ENCODE peak calls at places on chromosomes 11 and 22, in seven cellular contexts. P is DMS79; S is SK-MEL-5; M is activated T-cell treated with anti-CD3 and anti-CD28 coated beads, Interleukin-2, amount 50 U/mL, for 24 hours; L is lower lobe of right lung; W is cardiac muscle cell; A is activated CD8-positive, alpha-beta memory T cell treated with anti-CD3 and anti-CD28 coated beads for 1 hour. C is an unnamed sample.

GRCh38 chr11:9951714-9952275 is 287.9 kb downstream of the SWAP70 start:
- DNase-seq in P (no peak), S (no peak), M (no peak), L (no peak), W (no peak), A (no peak), C (no peak)

GRCh38 chr22:32336185-32336603 is 21.5 kb upstream of the RFPL3 start:
- DNase-seq in P (no peak), S (no peak), M (no peak), L (no peak), W (no peak), A (no peak), C (no peak)

GRCh38 chr11:210122-210802 is 2.8 kb downstream of the RIC8A start:
- DNase-seq in P (no peak), S (no peak), M (no peak), L (no peak), W (no peak), A (no peak), C (no peak)

GRCh38 chr11:72821221-72821919 is 7.2 kb downstream of the ATG16L2 start:
- DNase-seq in P (peak), S (no peak), M (no peak), L (no peak), W (no peak), A (no peak), C (peak)

GRCh38 chr11:88345408-88345807 is 7.9 kb upstream of the CTSC start:
- DNase-seq in P (no peak), S (no peak), M (no peak), L (no peak), W (no peak), A (no peak), C (no peak)

GRCh38 chr11:60455531-60456042 is at the start of gene MS4A1:
- DNase-seq in P (no peak), S (no peak), M (no peak), L (no peak), W (no peak), A (no peak), C (no peak)

GRCh38 chr22:49553076-49553475 is 274.6 kb downstream of the BRD1 start:
- DNase-seq in P (no peak), S (no peak), M (no peak), L (no peak), W (no peak), A (no peak), C (no peak)

GRCh38 chr11:78860720-78861422 is 286.2 kb upstream of the NARS2 start:
- DNase-seq in P (no peak), S (peak), M (no peak), L (no peak), W (peak), A (no peak), C (no peak)

GRCh38 chr11:119786431-119787073 is 57.6 kb upstream of the NECTIN1 start:
- DNase-seq in P (no peak), S (no peak), M (no peak), L (peak), W (no peak), A (no peak), C (no peak)

C was measured in NCI-H1436.